ENCODE peak calls at places on chromosomes 12 and 14, in ten cellular contexts. One of them, this sample, is unnamed. For H3K27me3 and H3K36me3, the result is how much of the 10 kb centered on the place peaks cover.

GRCh38 chr12:64836856-64837255 is 12.4 kb downstream of the TBC1D30 start:
- DNase-seq in CD8-positive, alpha-beta T cell: no peak
- DNase-seq in testis: no peak
- DNase-seq in PC-3: peak
- DNase-seq in small intestine: no peak
- DNase-seq in brain microvascular endothelial cell: no peak
- DNase-seq in heart left ventricle: no peak
- DNase-seq in psoas muscle: no peak
- DNase-seq in lung: no peak
- DNase-seq in thyroid gland: no peak
- DNase-seq in this sample: no peak

GRCh38 chr12:13727707-13728147 is 253.7 kb downstream of the GRIN2B start:
- DNase-seq in brain microvascular endothelial cell: no peak
- DNase-seq in testis: no peak
- DNase-seq in CD8-positive, alpha-beta T cell: no peak
- DNase-seq in small intestine: no peak
- DNase-seq in lung: no peak
- DNase-seq in psoas muscle: no peak
- DNase-seq in PC-3: peak
- DNase-seq in heart left ventricle: no peak
- DNase-seq in thyroid gland: no peak
- DNase-seq in this sample: no peak

GRCh38 chr14:70731447-70732239 is 77.7 kb downstream of the MAP3K9 start:
- DNase-seq in heart left ventricle: no peak
- DNase-seq in CD8-positive, alpha-beta T cell: no peak
- DNase-seq in testis: no peak
- DNase-seq in small intestine: peak
- DNase-seq in thyroid gland: no peak
- DNase-seq in psoas muscle: no peak
- DNase-seq in PC-3: peak
- DNase-seq in lung: no peak
- DNase-seq in brain microvascular endothelial cell: no peak
- DNase-seq in this sample: no peak

GRCh38 chr12:71763682-71764379 is 9.2 kb downstream of the RAB21 start:
- DNase-seq in thyroid gland: no peak
- DNase-seq in lung: no peak
- DNase-seq in psoas muscle: no peak
- DNase-seq in testis: no peak
- DNase-seq in CD8-positive, alpha-beta T cell: no peak
- DNase-seq in small intestine: no peak
- DNase-seq in brain microvascular endothelial cell: peak
- DNase-seq in PC-3: no peak
- DNase-seq in heart left ventricle: no peak
- DNase-seq in this sample: no peak

GRCh38 chr14:106631886-106632285 is 1105.5 kb downstream of the TMEM121 start:
- DNase-seq in CD8-positive, alpha-beta T cell: no peak
- DNase-seq in thyroid gland: no peak
- DNase-seq in brain microvascular endothelial cell: no peak
- DNase-seq in lung: no peak
- DNase-seq in PC-3: no peak
- DNase-seq in testis: no peak
- DNase-seq in small intestine: no peak
- DNase-seq in psoas muscle: no peak
- DNase-seq in heart left ventricle: no peak
- DNase-seq in this sample: no peak

GRCh38 chr14:101556566-101557320 is 4.6 kb upstream of the DIO3 start:
- DNase-seq in lung: no peak
- DNase-seq in thyroid gland: no peak
- DNase-seq in brain microvascular endothelial cell: no peak
- DNase-seq in testis: no peak
- DNase-seq in heart left ventricle: no peak
- DNase-seq in PC-3: no peak
- DNase-seq in psoas muscle: peak
- DNase-seq in CD8-positive, alpha-beta T cell: no peak
- DNase-seq in small intestine: no peak
- DNase-seq in this sample: no peak

GRCh38 chr14:36238666-36239363 is 62.3 kb upstream of the PTCSC3 start:
- DNase-seq in CD8-positive, alpha-beta T cell: no peak
- DNase-seq in thyroid gland: no peak
- DNase-seq in small intestine: no peak
- DNase-seq in psoas muscle: no peak
- DNase-seq in PC-3: peak
- DNase-seq in lung: peak
- DNase-seq in brain microvascular endothelial cell: peak
- DNase-seq in heart left ventricle: no peak
- DNase-seq in testis: no peak
- DNase-seq in this sample: no peak

GRCh38 chr14:70130498-70130897 is 58.3 kb downstream of the SLC8A3 start:
- DNase-seq in brain microvascular endothelial cell: no peak
- DNase-seq in heart left ventricle: no peak
- DNase-seq in testis: no peak
- DNase-seq in thyroid gland: no peak
- DNase-seq in CD8-positive, alpha-beta T cell: no peak
- DNase-seq in lung: no peak
- DNase-seq in PC-3: no peak
- DNase-seq in psoas muscle: no peak
- DNase-seq in small intestine: no peak
- DNase-seq in this sample: no peak

GRCh38 chr12:103331643-103332042 is 164.1 kb downstream of the C12orf42 start:
- DNase-seq in PC-3: no peak
- DNase-seq in lung: no peak
- DNase-seq in psoas muscle: no peak
- DNase-seq in heart left ventricle: no peak
- DNase-seq in CD8-positive, alpha-beta T cell: no peak
- DNase-seq in thyroid gland: no peak
- DNase-seq in testis: no peak
- DNase-seq in small intestine: no peak
- DNase-seq in brain microvascular endothelial cell: no peak
- DNase-seq in this sample: no peak

GRCh38 chr14:100317897-100318808 is 5.0 kb upstream of the SLC25A47 start:
- DNase-seq in CD8-positive, alpha-beta T cell: peak
- DNase-seq in thyroid gland: peak
- DNase-seq in heart left ventricle: peak
- DNase-seq in small intestine: peak
- DNase-seq in brain microvascular endothelial cell: peak
- DNase-seq in testis: peak
- DNase-seq in lung: peak
- DNase-seq in psoas muscle: peak
- DNase-seq in PC-3: no peak
- DNase-seq in this sample: peak

DNA sequence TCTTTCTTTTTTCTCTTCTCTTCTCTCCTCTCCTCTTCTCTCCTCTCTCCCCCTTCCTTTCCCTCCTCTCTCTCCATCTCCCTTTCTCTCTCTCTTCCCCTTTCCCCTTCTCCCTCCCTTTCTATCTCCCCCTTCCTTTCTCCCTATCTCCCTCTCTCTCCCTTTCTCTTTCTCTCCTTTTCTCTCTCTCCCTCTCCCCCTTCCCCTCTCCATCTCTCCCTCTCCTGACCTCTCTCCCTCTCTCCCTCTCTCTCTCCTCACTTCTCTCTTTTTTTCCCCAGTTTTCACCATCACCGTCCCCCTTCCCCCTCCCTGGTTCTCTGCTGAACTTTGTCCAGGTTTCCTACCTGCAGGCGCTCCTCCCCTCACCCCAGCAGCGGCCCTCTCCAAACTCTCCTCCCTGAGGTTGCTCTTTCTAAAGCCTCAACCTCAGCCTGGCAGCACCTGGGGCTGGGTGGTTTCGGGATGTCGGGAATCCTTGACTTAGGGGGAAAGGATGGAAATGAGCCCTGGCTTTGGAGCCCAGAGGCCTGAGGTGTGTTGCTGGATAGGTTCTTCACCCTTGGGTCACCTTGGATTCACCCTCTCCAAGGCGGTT is 14.7 kb upstream of the TBX3 start:
- DNase-seq in lung: no peak
- DNase-seq in thyroid gland: peak
- DNase-seq in PC-3: no peak
- DNase-seq in small intestine: no peak
- DNase-seq in brain microvascular endothelial cell: no peak
- DNase-seq in psoas muscle: no peak
- DNase-seq in heart left ventricle: no peak
- DNase-seq in CD8-positive, alpha-beta T cell: no peak
- DNase-seq in testis: no peak
- DNase-seq in this sample: peak
- H3K4me3 ChIP-seq in lung: no peak
- H3K4me3 ChIP-seq in thyroid gland: no peak
- H3K4me3 ChIP-seq in PC-3: no peak
- H3K4me3 ChIP-seq in small intestine: no peak
- H3K4me3 ChIP-seq in brain microvascular endothelial cell: no peak
- H3K4me3 ChIP-seq in psoas muscle: no peak
- H3K4me3 ChIP-seq in heart left ventricle: peak
- H3K4me3 ChIP-seq in CD8-positive, alpha-beta T cell: no peak
- H3K4me3 ChIP-seq in testis: no peak
- H3K4me3 ChIP-seq in this sample: peak

DNA sequence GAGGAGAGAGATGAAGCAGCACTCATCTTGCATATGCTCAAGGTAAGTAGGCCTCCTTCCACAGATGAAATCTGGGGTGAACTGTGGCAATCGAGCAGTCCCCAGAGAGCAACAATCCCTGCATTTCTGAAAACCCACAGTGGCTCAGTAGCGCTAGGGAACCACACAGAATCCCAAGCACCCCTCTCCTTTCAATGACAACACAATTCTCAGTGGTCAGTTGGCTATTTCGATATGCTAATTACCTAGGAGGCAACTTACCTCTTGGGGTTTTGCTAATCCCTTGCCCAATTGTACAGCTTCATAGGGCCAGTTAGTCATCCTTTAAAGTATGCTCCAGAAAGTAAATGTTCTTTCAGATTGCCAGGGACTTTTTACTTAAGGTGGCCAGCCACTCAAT is 1035.7 kb downstream of the BCL11B start:
- DNase-seq in PC-3: no peak
- DNase-seq in testis: no peak
- DNase-seq in psoas muscle: no peak
- DNase-seq in thyroid gland: no peak
- DNase-seq in brain microvascular endothelial cell: no peak
- DNase-seq in lung: no peak
- DNase-seq in small intestine: no peak
- DNase-seq in heart left ventricle: no peak
- DNase-seq in CD8-positive, alpha-beta T cell: no peak
- DNase-seq in this sample: no peak
- H3K27me3 ChIP-seq in PC-3: under half
- H3K27me3 ChIP-seq in testis: under half
- H3K27me3 ChIP-seq in psoas muscle: under half
- H3K27me3 ChIP-seq in thyroid gland: under half
- H3K27me3 ChIP-seq in brain microvascular endothelial cell: under half
- H3K27me3 ChIP-seq in lung: under half
- H3K27me3 ChIP-seq in small intestine: under half
- H3K27me3 ChIP-seq in heart left ventricle: under half
- H3K27me3 ChIP-seq in CD8-positive, alpha-beta T cell: under half
- H3K27me3 ChIP-seq in this sample: under half

GRCh38 chr12:105222326-105222655 is 13.7 kb downstream of the APPL2 start:
- DNase-seq in psoas muscle: no peak
- DNase-seq in small intestine: no peak
- DNase-seq in thyroid gland: no peak
- DNase-seq in lung: no peak
- DNase-seq in brain microvascular endothelial cell: no peak
- DNase-seq in PC-3: no peak
- DNase-seq in heart left ventricle: no peak
- DNase-seq in testis: no peak
- DNase-seq in CD8-positive, alpha-beta T cell: no peak
- DNase-seq in this sample: no peak

GRCh38 chr12:105220150-105220928 is 15.6 kb downstream of the APPL2 start:
- DNase-seq in thyroid gland: no peak
- DNase-seq in lung: no peak
- DNase-seq in CD8-positive, alpha-beta T cell: no peak
- DNase-seq in brain microvascular endothelial cell: no peak
- DNase-seq in psoas muscle: no peak
- DNase-seq in heart left ventricle: peak
- DNase-seq in testis: no peak
- DNase-seq in small intestine: no peak
- DNase-seq in PC-3: no peak
- DNase-seq in this sample: no peak

GRCh38 chr12:105219261-105220018 is 16.5 kb downstream of the APPL2 start:
- DNase-seq in small intestine: peak
- DNase-seq in brain microvascular endothelial cell: no peak
- DNase-seq in CD8-positive, alpha-beta T cell: no peak
- DNase-seq in PC-3: no peak
- DNase-seq in psoas muscle: no peak
- DNase-seq in lung: no peak
- DNase-seq in heart left ventricle: no peak
- DNase-seq in testis: no peak
- DNase-seq in thyroid gland: no peak
- DNase-seq in this sample: no peak

GRCh38 chr12:105221588-105222325 is 14.2 kb downstream of the APPL2 start:
- DNase-seq in small intestine: no peak
- DNase-seq in testis: no peak
- DNase-seq in PC-3: no peak
- DNase-seq in CD8-positive, alpha-beta T cell: no peak
- DNase-seq in brain microvascular endothelial cell: no peak
- DNase-seq in lung: no peak
- DNase-seq in heart left ventricle: no peak
- DNase-seq in psoas muscle: no peak
- DNase-seq in thyroid gland: no peak
- DNase-seq in this sample: no peak

DNA sequence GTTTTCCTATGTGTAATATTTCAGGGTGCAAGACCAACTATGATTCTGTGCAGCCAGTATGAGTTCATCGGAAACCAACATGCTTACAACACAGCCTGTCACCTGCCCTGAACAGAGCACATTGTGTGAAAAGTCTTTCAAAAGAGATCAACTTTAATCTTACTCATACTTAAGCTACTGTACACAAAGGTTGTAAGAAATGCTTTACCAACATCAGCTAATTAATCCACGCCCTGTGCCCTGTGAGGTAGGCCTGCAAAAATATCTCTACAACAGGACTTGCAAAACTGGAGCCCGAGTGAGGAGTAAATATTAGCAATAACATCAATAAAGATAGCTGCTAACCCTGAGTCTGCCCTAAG is 15.1 kb downstream of the APPL2 start:
- DNase-seq in testis: no peak
- DNase-seq in small intestine: peak
- DNase-seq in psoas muscle: no peak
- DNase-seq in CD8-positive, alpha-beta T cell: no peak
- DNase-seq in brain microvascular endothelial cell: no peak
- DNase-seq in lung: no peak
- DNase-seq in PC-3: peak
- DNase-seq in heart left ventricle: no peak
- DNase-seq in thyroid gland: no peak
- DNase-seq in this sample: no peak
- H3K36me3 ChIP-seq in testis: under half
- H3K36me3 ChIP-seq in small intestine: under half
- H3K36me3 ChIP-seq in psoas muscle: under half
- H3K36me3 ChIP-seq in CD8-positive, alpha-beta T cell: under half
- H3K36me3 ChIP-seq in brain microvascular endothelial cell: under half
- H3K36me3 ChIP-seq in lung: under half
- H3K36me3 ChIP-seq in PC-3: under half
- H3K36me3 ChIP-seq in heart left ventricle: under half
- H3K36me3 ChIP-seq in thyroid gland: under half
- H3K36me3 ChIP-seq in this sample: under half

DNA sequence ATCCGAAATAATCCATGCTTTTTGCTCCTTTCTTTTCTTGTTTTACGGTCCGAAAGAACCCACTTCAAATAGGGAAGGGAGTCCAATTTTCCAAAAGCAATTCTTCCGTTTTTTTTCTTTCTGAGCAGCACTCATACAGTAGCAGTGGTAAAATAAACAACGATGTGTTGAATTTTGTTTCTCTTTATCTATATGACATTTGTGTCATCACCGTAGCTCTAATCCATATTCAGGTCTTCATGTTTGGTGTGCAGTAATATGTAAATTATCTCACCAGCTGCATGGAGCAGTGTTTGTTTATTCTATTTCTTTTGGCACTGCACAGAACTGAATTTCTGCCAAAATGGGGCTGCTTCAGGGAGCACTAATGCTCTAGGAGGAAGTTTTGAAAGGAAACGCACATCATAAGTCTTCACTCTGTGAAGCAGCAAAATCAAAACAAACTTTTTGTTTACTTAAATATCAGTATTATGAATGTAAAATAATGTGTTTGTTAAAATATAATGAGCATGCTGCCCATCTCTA is 130.0 kb upstream of the NPAS3 start:
- DNase-seq in thyroid gland: peak
- DNase-seq in heart left ventricle: no peak
- DNase-seq in testis: no peak
- DNase-seq in lung: no peak
- DNase-seq in small intestine: no peak
- DNase-seq in psoas muscle: no peak
- DNase-seq in brain microvascular endothelial cell: peak
- DNase-seq in PC-3: peak
- DNase-seq in CD8-positive, alpha-beta T cell: no peak
- DNase-seq in this sample: no peak
- H3K4me3 ChIP-seq in thyroid gland: no peak
- H3K4me3 ChIP-seq in heart left ventricle: peak
- H3K4me3 ChIP-seq in testis: no peak
- H3K4me3 ChIP-seq in lung: no peak
- H3K4me3 ChIP-seq in small intestine: no peak
- H3K4me3 ChIP-seq in psoas muscle: no peak
- H3K4me3 ChIP-seq in brain microvascular endothelial cell: no peak
- H3K4me3 ChIP-seq in PC-3: no peak
- H3K4me3 ChIP-seq in CD8-positive, alpha-beta T cell: no peak
- H3K4me3 ChIP-seq in this sample: no peak

This sample was measured in H7.